ENCODE peak calls at places on chromosomes 16 and 17, in four cellular contexts. Q is HL-60, D is K562, J is GM12878. P is an unnamed sample.

GRCh38 chr16:81265658-81266451 is 27.4 kb downstream of the BCO1 start:
- DNase-seq in D (no peak), Q (no peak), J (no peak), P (no peak)

GRCh38 chr17:65283704-65284103 is 146.5 kb downstream of the RGS9 start:
- DNase-seq in J (no peak), Q (no peak), D (no peak), P (no peak)

GRCh38 chr17:49494937-49495841 is at the start of gene NGFR:
- DNase-seq in Q (peak; percentile 43), J (no peak), D (peak; percentile 78), P (peak; percentile 85)

GRCh38 chr17:30352247-30352814 is 18.5 kb upstream of the TMIGD1 start:
- DNase-seq in Q (no peak), J (no peak), D (peak; percentile 29), P (no peak)

GRCh38 chr16:67372664-67373063 is 20.6 kb downstream of the TPPP3 start:
- DNase-seq in J (no peak), D (peak; percentile 33), Q (no peak), P (no peak)

GRCh38 chr16:14181371-14182050 is 110.4 kb downstream of the MRTFB start:
- DNase-seq in Q (peak; percentile 1), J (no peak), D (no peak), P (no peak)

GRCh38 chr16:88593489-88593888 is 23.3 kb downstream of the ZC3H18 start:
- DNase-seq in J (no peak), Q (no peak), D (no peak), P (no peak)

GRCh38 chr17:37847811-37848331 is 76.3 kb upstream of the TBC1D3K start:
- DNase-seq in D (no peak), J (no peak), Q (no peak), P (no peak)

GRCh38 chr17:2025220-2025621 is at the start of gene RTN4RL1:
- DNase-seq in D (peak; percentile 87), Q (no peak), J (no peak), P (peak; percentile 63)

GRCh38 chr16:11252482-11252931 is 3.5 kb downstream of the SOCS1 start:
- DNase-seq in D (no peak), J (no peak), Q (no peak), P (no peak)

GRCh38 chr16:29712770-29713169 is 33.0 kb downstream of the C16orf54 start:
- DNase-seq in Q (no peak), J (no peak), D (peak; percentile 35), P (no peak)

GRCh38 chr17:17300624-17301568 is 2.3 kb upstream of the NT5M start:
- DNase-seq in Q (no peak), D (no peak), J (no peak), P (no peak)

GRCh38 chr17:39668141-39668924 is at the start of gene PNMT:
- DNase-seq in J (no peak), D (peak; percentile 89), Q (no peak), P (peak; percentile 90)

GRCh38 chr17:50902768-50903353 is 36.7 kb upstream of the TOB1 start:
- DNase-seq in J (no peak), D (no peak), Q (no peak), P (no peak)

GRCh38 chr16:46629331-46629843 is 8.2 kb upstream of the SHCBP1 start:
- DNase-seq in D (peak; percentile 65), Q (no peak), J (no peak), P (no peak)

GRCh38 chr17:58121925-58122324 is 26.3 kb upstream of the OR4D1 start:
- DNase-seq in Q (no peak), D (peak; percentile 60), J (no peak), P (peak; percentile 12)

GRCh38 chr16:76535-77272 is 1.3 kb upstream of the MPG start:
- DNase-seq in D (peak; percentile 87), J (no peak), Q (peak; percentile 63), P (no peak)

GRCh38 chr16:7025616-7026190 is 306.9 kb upstream of the RBFOX1 start:
- DNase-seq in D (peak; percentile 76), J (no peak), Q (no peak), P (peak; percentile 41)

GRCh38 chr17:51342257-51342656 is 81.9 kb downstream of the UTP18 start:
- DNase-seq in Q (no peak), D (no peak), J (no peak), P (no peak)

GRCh38 chr16:58854392-58854791 is 120.3 kb upstream of the GOT2 start:
- DNase-seq in J (peak; percentile 46), Q (no peak), D (no peak), P (no peak)

GRCh38 chr17:16878547-16879100 is 93.3 kb downstream of the TNFRSF13B start:
- DNase-seq in J (no peak), D (no peak), Q (no peak), P (no peak)

GRCh38 chr17:45162022-45162687 is 480 bp downstream of the HEXIM2 start:
- DNase-seq in J (no peak), Q (no peak), D (no peak), P (no peak)

GRCh38 chr17:296906-297690 is 55.5 kb downstream of the RPH3AL start:
- DNase-seq in D (no peak), Q (no peak), J (no peak), P (no peak)

GRCh38 chr16:82439678-82440293 is 187.0 kb upstream of the CDH13 start:
- DNase-seq in J (no peak), Q (no peak), D (no peak), P (peak; percentile 6)

GRCh38 chr17:79991924-79992656 is 43.6 kb downstream of the TBC1D16 start:
- DNase-seq in Q (no peak), D (no peak), J (no peak), P (no peak)

GRCh38 chr16:69003500-69003899 is 102.0 kb upstream of the HAS3 start:
- DNase-seq in J (no peak), D (no peak), Q (no peak), P (no peak)

DNA sequence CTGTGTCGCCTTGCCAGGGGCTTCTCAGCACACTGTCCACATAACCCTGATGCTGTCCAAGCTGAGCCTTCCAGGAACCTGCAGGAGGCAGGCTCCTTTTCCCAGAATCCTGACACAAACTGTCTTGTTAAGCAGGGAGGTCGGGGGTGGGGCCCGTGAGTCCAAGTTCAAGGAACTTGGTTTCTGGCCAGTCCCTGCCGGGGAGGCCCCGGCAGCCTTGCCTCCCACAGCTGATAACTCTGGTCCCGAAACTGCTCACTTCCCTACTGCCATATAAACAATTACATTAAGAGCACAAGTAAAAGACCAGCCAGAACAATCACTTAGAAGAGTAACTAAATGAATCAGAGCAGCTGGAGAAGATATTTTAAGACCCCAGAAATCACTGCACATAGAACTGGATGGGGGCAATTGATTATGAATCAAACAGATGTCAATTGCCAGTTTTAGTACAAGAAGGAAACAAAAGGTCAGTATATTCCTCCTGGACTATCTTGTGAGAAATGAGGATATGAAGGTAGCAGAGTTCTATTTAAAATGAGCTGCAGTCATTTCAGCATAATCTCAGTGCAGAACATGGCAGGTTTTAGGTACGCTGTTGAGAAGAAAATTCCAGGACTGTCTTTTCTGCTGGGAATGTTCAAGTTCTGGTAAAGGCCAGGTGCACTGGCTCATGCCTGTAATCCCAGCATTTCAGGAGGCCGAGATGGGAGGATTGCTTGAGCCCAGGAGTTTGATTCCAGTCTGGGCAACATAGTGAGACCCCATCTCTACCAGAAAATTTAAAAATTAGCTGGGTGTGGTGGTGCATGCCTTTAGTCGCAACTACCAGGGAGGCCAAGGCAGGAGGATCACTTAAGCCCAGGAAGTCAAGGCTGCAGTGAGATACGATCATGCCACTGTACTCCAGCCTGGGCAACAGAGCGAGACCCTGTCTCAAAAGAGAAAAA is 169.8 kb downstream of the PITPNC1 start:
- DNase-seq in Q (peak; percentile 37), J (no peak), D (peak; percentile 11), P (peak; percentile 57)
- TF ChIP-seq POLR2AphosphoS5 in Q (no peak), J (no peak), D (no peak), P (no peak)

DNA sequence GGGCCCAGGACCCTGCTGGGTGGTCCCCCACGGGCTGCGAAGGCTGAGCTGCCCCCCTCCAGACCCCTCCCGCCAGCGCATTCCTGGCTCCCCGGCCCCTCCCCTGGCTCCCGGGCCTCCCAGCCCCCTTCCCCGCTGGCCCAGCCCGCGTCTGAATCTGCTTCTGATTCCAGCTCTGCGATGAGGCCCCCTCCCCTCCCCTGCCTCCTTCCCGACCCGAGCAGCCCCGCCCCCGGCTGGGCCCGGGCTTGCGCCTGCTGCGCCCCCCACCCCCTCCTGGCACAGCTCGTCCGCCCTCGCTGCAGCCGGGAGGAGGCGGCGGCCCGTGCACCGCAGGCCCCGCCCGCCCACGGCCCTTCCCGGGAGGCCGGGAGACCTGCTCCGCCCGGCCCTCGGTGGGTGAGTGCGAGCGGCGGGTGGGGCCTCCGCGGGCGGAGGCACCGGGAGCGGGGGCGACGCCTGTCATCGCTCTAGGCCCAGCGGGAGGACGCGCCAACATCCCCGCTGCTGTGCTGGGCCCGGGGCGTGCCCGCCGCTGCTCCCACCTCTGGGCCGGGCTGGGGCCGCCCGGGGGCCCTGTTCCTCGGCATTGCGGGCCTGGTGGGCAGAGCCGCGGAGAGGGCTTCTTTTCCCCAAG is at the start of gene NTN3:
- DNase-seq in Q (no peak), D (peak; percentile 47), J (no peak), P (no peak)
- TF ChIP-seq SPI1 in Q (no peak), D (no peak), J (no peak), P (no peak)

DNA sequence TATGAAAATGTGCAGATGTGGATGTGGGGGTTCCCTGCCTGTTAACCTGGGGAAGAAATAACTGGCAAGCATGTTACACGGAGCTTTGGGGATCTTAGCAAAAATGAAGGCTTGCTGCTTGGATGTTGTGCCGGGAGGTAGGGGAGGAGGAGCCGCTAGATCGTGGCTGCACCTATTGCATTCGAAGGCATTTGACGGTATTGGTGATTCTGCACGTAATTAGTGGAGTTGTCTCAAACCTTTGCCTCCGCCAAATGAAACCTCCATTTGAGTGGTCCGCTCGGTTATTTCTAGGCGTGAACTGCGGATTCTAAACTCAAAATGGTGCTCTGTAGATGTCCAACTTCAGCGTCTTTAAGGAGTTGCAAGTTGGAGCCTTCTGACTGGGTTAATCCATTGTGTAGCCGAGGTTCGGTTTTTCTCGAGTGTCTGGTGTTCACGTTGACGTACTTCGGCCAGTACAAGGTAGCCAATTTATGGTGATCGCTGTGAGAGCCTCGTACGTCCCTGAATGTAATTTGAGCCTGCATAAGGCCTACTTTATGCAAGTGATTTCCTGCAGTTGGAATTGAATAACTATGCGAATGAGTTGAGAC is 1.5 kb downstream of the TNRC6C start:
- DNase-seq in Q (no peak), D (peak; percentile 12), J (no peak), P (no peak)
- TF ChIP-seq POLR2AphosphoS5 in Q (no peak), D (no peak), J (no peak), P (no peak)

DNA sequence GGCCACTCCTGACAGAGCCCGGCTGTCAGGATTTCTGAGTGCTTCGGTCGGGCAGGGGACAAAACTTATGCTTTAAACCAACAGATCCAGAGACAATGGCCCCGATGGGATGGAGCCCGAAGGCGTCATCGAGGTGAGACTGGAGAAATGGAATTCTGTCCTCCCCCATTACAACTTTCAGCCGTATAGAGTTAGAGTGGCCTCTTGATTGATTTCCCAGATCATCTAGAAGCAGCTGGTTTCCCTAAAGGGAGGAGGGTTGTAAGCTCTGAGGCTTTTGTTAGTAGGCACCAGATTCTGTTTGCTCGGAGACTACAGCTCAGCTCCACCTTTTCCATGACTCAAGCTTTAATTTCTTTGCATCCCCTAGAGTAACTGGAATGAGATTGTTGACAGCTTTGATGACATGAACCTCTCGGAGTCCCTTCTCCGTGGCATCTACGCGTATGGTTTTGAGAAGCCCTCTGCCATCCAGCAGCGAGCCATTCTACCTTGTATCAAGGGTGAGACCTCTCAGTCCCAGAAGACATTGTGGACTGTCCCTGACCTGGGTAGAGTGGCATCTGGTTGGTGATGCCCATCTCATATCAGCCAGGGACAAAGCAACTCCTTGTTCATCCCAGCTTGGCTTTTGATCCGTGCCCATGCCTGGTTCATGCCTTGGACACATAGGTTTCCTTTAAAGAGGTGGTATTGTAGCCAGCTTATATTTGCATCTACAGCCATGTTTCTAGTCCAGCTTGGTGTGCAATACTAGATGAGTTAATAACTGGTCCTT is 5.1 kb upstream of the CD68 start:
- DNase-seq in J (no peak), D (no peak), Q (no peak), P (no peak)
- TF ChIP-seq SPI1 in J (no peak), D (no peak), Q (no peak), P (no peak)